ENCODE peak calls at places on chromosome 11, in nine cellular contexts. A, B, M, L, Z, Q, O, D and J are unnamed samples.
A peak's percentile ranks its signal among the peaks of the same experiment; 100 is the strongest.

GRCh38 chr11:134784525-134784924 is 372.5 kb upstream of the B3GAT1 start:
- DNase-seq in A (no peak), B (no peak), M (no peak), L (no peak), Z (no peak), Q (no peak), O (no peak), D (no peak), J (no peak)

GRCh38 chr11:60854140-60854846 is 1.5 kb downstream of the PTGDR2 start:
- DNase-seq in A (no peak), B (no peak), M (no peak), L (no peak), Z (no peak), Q (no peak), O (no peak), D (no peak), J (no peak)

GRCh38 chr11:27861706-27862430 is 161.6 kb upstream of the BDNF start:
- DNase-seq in A (no peak), B (no peak), M (peak; percentile 82), L (peak; percentile 52), Z (no peak), Q (peak; percentile 95), O (no peak), D (no peak), J (no peak)

GRCh38 chr11:76287227-76287626 is 80.9 kb upstream of the WNT11 start:
- DNase-seq in A (no peak), B (no peak), M (no peak), L (no peak), Z (no peak), Q (no peak), O (no peak), D (no peak), J (no peak)

GRCh38 chr11:133809525-133810178 is 35.7 kb downstream of the SPATA19 start:
- DNase-seq in A (no peak), B (no peak), M (no peak), L (peak; percentile 26), Z (peak; percentile 65), Q (no peak), O (no peak), D (peak; percentile 71), J (no peak)

GRCh38 chr11:71426413-71426812 is 21.8 kb downstream of the DHCR7 start:
- DNase-seq in A (no peak), B (no peak), M (peak; percentile 32), L (no peak), Z (no peak), Q (peak; percentile 48), O (no peak), D (no peak), J (no peak)

GRCh38 chr11:12864316-12865156 is 144.6 kb upstream of the RASSF10 start:
- DNase-seq in A (no peak), B (no peak), M (peak; percentile 30), L (peak; percentile 79), Z (peak; percentile 90), Q (peak; percentile 46), O (peak; percentile 47), D (peak; percentile 99), J (no peak)

GRCh38 chr11:65206441-65206841 is 24.7 kb downstream of the CAPN1 start:
- DNase-seq in A (no peak), B (no peak), M (no peak), L (no peak), Z (no peak), Q (no peak), O (no peak), D (no peak), J (no peak)

GRCh38 chr11:65663634-65664200 is 1.0 kb upstream of the RELA start:
- DNase-seq in A (no peak), B (no peak), M (peak; percentile 34), L (peak; percentile 76), Z (peak; percentile 52), Q (peak; percentile 89), O (peak; percentile 72), D (peak; percentile 60), J (peak; percentile 31)

GRCh38 chr11:44128729-44129128 is 33.3 kb downstream of the EXT2 start:
- DNase-seq in A (no peak), B (no peak), M (no peak), L (no peak), Z (no peak), Q (no peak), O (no peak), D (no peak), J (no peak)

GRCh38 chr11:132140056-132140455 is 769.6 kb downstream of the NTM start:
- DNase-seq in A (no peak), B (no peak), M (no peak), L (no peak), Z (peak; percentile 64), Q (no peak), O (no peak), D (peak; percentile 60), J (no peak)

GRCh38 chr11:45884596-45885185 is 760 bp upstream of the MAPK8IP1 start:
- DNase-seq in A (no peak), B (no peak), M (no peak), L (no peak), Z (no peak), Q (no peak), O (no peak), D (no peak), J (no peak)

GRCh38 chr11:100581318-100581717 is 105.8 kb upstream of the ARHGAP42 start:
- DNase-seq in A (no peak), B (no peak), M (peak; percentile 51), L (no peak), Z (no peak), Q (no peak), O (no peak), D (no peak), J (no peak)

DNA sequence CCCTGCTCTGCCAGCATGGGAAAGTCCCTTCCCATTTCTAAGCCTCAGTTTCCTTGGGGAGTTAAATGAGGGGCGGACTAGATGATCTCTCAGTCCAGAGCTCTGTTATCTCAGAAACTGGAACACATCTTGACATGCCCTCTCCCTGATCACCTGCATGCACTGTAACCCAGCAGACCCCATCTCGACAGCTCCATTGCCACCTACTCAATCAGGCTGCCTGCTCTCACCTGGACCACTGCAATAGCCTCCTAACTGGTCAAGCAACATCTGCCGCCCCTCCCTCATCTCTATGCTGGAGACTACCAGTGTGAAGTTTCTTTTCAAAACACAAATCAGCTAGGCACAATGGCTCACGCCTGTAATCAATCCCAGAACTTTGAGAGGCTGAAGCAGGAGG is 22.1 kb downstream of the LRRC55 start:
- DNase-seq in A (no peak), B (no peak), M (no peak), L (no peak), Z (no peak), Q (no peak), O (no peak), D (no peak), J (no peak)
- H3K4me1 ChIP-seq in A (no peaks in the 10 kb centered on the region), B (no peaks in the 10 kb centered on the region), M (no peaks in the 10 kb centered on the region), L (no peaks in the 10 kb centered on the region), Z (peaks cover 37% of the 10 kb centered on the region), Q (peaks cover 7% of the 10 kb centered on the region), O (no peaks in the 10 kb centered on the region), D (peaks cover 15% of the 10 kb centered on the region), J (no peaks in the 10 kb centered on the region)

GRCh38 chr11:95919514-95919913 is 4.4 kb downstream of the MTMR2 start:
- DNase-seq in A (no peak), B (no peak), M (no peak), L (no peak), Z (no peak), Q (no peak), O (no peak), D (no peak), J (no peak)
- TF ChIP-seq EZH2phosphoT487 in A (no peak), B (no peak), M (no peak), L (no peak), Z (no peak), Q (no peak), O (no peak), D (no peak), J (no peak)

GRCh38 chr11:120220747-120221037 is 9.9 kb downstream of the OAF start:
- DNase-seq in A (no peak), B (no peak), M (no peak), L (no peak), Z (no peak), Q (no peak), O (no peak), D (no peak), J (no peak)

GRCh38 chr11:120219935-120220746 is 9.3 kb downstream of the OAF start:
- DNase-seq in A (no peak), B (no peak), M (no peak), L (no peak), Z (no peak), Q (peak; percentile 23), O (no peak), D (no peak), J (no peak)

GRCh38 chr11:120218695-120219033 is 7.8 kb downstream of the OAF start:
- DNase-seq in A (no peak), B (no peak), M (no peak), L (no peak), Z (no peak), Q (no peak), O (no peak), D (no peak), J (no peak)

GRCh38 chr11:120217941-120218694 is 7.3 kb downstream of the OAF start:
- DNase-seq in A (no peak), B (no peak), M (no peak), L (no peak), Z (peak; percentile 69), Q (no peak), O (no peak), D (no peak), J (no peak)

DNA sequence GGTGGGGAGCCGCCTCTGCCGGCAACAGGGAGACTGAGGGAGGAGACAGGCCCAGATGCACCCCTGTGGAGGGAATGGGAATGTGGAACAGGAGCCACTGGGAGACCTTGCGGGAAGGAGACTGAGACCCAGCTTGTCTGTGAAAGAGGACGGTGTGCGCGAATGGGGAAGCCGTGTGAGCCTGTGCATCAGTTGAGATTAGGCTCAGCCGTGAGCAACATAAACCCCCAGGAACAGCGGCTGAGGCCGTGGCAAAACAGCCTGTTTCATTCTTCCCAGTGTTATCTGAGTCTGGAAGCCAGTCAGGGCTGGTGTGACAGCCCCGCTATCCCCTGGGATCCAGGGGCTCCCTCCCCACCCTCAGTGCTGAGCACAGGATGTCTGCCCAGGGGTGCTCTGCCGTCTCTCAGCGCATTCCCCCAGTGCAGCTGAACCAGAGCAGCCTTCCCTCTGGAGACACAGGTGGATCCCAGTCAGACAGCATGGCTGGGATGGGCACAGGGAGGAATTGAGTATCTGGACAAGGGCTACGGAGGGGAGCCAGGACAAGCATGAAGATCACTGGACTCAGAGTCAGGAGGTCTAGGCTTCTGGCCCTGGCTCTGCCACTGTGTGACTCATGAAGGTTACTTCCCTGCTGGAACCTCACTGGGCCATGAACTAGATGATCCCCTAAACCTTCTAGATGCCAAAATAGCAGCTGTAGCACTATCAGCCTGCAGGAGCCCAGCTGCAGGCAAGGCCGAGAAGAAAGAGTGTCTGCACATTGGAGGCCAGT is 8.5 kb downstream of the OAF start:
- DNase-seq in A (no peak), B (no peak), M (no peak), L (no peak), Z (peak; percentile 28), Q (peak; percentile 53), O (no peak), D (no peak), J (no peak)
- H3K4me1 ChIP-seq in A (peaks cover 10% of the 10 kb centered on the region), B (peaks cover 2% of the 10 kb centered on the region), M (peaks cover 24% of the 10 kb centered on the region), L (peaks cover 48% of the 10 kb centered on the region), Z (peaks cover 29% of the 10 kb centered on the region), Q (peaks cover 9% of the 10 kb centered on the region), O (no peaks in the 10 kb centered on the region), D (no peaks in the 10 kb centered on the region), J (no peaks in the 10 kb centered on the region)

DNA sequence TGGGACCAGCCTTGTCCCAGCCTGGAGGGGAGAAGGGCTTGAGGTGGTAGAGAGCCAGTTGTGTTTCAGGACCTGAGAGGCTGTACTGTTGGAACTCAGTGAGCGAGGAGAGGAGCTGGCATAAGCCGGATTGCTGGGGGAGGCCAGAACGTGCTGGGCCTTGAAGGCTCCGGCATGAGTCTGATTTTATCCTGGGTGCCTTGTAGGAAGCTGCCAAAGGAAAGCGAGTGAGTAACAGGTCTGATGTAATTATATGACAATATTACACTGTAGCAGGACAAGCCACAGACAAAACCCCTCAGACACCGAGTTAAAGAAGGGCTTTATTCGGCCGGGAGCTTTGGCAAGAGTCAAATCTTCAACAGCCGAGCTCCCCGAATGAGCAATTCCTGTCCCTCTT is 17.2 kb downstream of the AP2A2 start:
- DNase-seq in A (no peak), B (no peak), M (no peak), L (no peak), Z (peak; percentile 11), Q (peak; percentile 86), O (no peak), D (no peak), J (no peak)
- TF ChIP-seq EZH2phosphoT487 in A (no peak), B (no peak), M (no peak), L (no peak), Z (no peak), Q (no peak), O (no peak), D (no peak), J (no peak)